ENCODE peak calls at places on chromosome 22, in six cellular contexts. F is mesenchymal stem cell, I is upper lobe of right lung, C is K562, D is A549, Q is foreskin keratinocyte. W is an unnamed sample.

GRCh38 chr22:31344369-31345330 is 1.5 kb downstream of the PATZ1 start:
- DNase-seq in Q (no peak), D (no peak), I (peak), F (peak), C (no peak), W (no peak)

GRCh38 chr22:17243524-17243923 is 24.3 kb upstream of the ADA2 start:
- DNase-seq in F (no peak), C (no peak), D (no peak), I (peak), Q (no peak), W (peak)

GRCh38 chr22:36934153-36934939 is 20.9 kb downstream of the CSF2RB start:
- DNase-seq in F (no peak), D (no peak), C (no peak), I (no peak), Q (no peak), W (no peak)

GRCh38 chr22:47837703-47838102 is 1075.3 kb downstream of the TBC1D22A start:
- DNase-seq in D (no peak), C (peak), I (no peak), Q (peak), F (no peak), W (no peak)

GRCh38 chr22:31377609-31378008 is 21.8 kb upstream of the DRG1 start:
- DNase-seq in C (no peak), D (no peak), I (no peak), Q (no peak), F (no peak), W (no peak)

GRCh38 chr22:50170453-50171318 is at the start of gene PANX2:
- DNase-seq in C (peak), Q (no peak), I (no peak), F (peak), D (no peak), W (no peak)

GRCh38 chr22:33925194-33925593 is 4.9 kb upstream of the LARGE1 start:
- DNase-seq in D (no peak), Q (no peak), I (no peak), F (no peak), C (no peak), W (no peak)

GRCh38 chr22:49515486-49515885 is 312.2 kb downstream of the BRD1 start:
- DNase-seq in Q (no peak), F (no peak), I (no peak), C (no peak), D (peak), W (no peak)

GRCh38 chr22:35312198-35313059 is 12.7 kb downstream of the TOM1 start:
- DNase-seq in C (no peak), Q (peak), D (no peak), F (no peak), I (peak), W (no peak)

GRCh38 chr22:44663256-44663999 is 38.6 kb upstream of the PRR5 start:
- DNase-seq in I (no peak), F (no peak), Q (no peak), C (no peak), D (no peak), W (no peak)

GRCh38 chr22:17164392-17165024 is 5.4 kb upstream of the HDHD5 start:
- DNase-seq in C (peak), D (peak), F (no peak), Q (no peak), I (no peak), W (no peak)

GRCh38 chr22:22075382-22076163 is 93.0 kb upstream of the TOP3B start:
- DNase-seq in C (no peak), Q (no peak), I (no peak), D (no peak), F (no peak), W (no peak)

GRCh38 chr22:36629320-36629719 is 74.2 kb downstream of the CACNG2 start:
- DNase-seq in C (no peak), F (no peak), I (no peak), D (no peak), Q (no peak), W (no peak)

GRCh38 chr22:49600891-49601431 is 226.7 kb downstream of the BRD1 start:
- DNase-seq in F (no peak), C (no peak), D (no peak), I (peak), Q (no peak), W (no peak)

GRCh38 chr22:27879923-27880322 is 39.1 kb downstream of the PITPNB start:
- DNase-seq in I (no peak), F (peak), C (peak), D (peak), Q (no peak), W (no peak)

GRCh38 chr22:27454807-27455450 is 346.6 kb downstream of the MN1 start:
- DNase-seq in I (no peak), Q (no peak), C (peak), D (no peak), F (no peak), W (no peak)

GRCh38 chr22:44325718-44326548 is 13.2 kb upstream of the SHISAL1 start:
- DNase-seq in I (no peak), D (no peak), F (no peak), Q (no peak), C (no peak), W (no peak)

GRCh38 chr22:27331526-27332281 is 469.9 kb downstream of the MN1 start:
- DNase-seq in I (peak), F (peak), Q (no peak), C (no peak), D (peak), W (no peak)

GRCh38 chr22:37193629-37194191 is 5.7 kb upstream of the C1QTNF6 start:
- DNase-seq in F (peak), I (no peak), Q (no peak), C (peak), D (no peak), W (no peak)

GRCh38 chr22:31229402-31230140 is 17.5 kb downstream of the LIMK2 start:
- DNase-seq in C (no peak), D (no peak), I (no peak), Q (no peak), F (peak), W (no peak)

GRCh38 chr22:32052259-32052658 is 9.2 kb downstream of the SLC5A1 start:
- DNase-seq in F (no peak), I (no peak), C (no peak), Q (no peak), D (no peak), W (no peak)

GRCh38 chr22:20444325-20444724 is 6.7 kb upstream of the SCARF2 start:
- DNase-seq in C (no peak), F (no peak), D (no peak), Q (no peak), I (no peak), W (no peak)

GRCh38 chr22:35452351-35452781 is 52.4 kb downstream of the MCM5 start:
- DNase-seq in Q (no peak), C (no peak), F (no peak), I (peak), D (no peak), W (peak)

DNA sequence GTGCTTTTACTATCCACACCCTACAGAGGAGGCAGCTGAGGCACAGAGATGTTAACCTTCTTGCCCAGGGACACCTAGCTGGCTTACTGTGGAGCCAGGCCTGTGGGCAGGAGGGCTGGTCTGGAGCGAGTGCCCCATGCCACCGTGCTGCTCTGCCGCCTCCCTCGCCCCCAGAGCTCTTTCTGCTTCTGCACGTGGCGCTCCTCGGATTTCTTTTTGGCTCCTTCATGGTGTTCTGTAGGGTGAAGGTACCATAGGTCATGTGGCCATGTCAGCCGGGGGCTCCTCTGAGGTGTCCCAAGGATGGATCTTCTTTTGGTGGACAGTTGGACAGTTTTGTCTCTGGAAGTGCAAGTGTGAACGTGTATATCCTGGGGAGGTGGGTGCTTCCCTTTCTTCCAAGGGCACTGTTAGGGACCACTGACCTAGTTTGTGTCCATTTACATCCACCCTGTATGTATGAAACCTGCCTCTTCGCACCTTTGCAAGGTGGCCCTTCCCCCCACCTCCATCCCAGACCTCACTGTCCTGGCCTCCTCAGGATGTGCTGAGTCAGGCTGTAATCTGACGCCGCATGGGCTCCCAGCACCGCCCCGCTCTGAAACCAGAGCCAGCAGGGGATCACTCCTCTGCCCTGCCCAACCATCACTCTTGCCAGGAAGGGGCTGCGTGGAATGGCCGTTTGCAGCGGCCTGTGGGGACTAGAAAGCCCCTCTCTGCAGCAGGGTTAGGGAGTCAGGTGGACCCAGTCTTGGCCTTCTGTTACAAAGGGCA is 31.7 kb downstream of the POLR3H start:
- DNase-seq in Q (peak), D (peak), F (peak), I (no peak), C (peak), W (no peak)
- H3K27ac ChIP-seq in Q (no peak), D (peak), F (peak), I (no peak), C (peak), W (no peak)

DNA sequence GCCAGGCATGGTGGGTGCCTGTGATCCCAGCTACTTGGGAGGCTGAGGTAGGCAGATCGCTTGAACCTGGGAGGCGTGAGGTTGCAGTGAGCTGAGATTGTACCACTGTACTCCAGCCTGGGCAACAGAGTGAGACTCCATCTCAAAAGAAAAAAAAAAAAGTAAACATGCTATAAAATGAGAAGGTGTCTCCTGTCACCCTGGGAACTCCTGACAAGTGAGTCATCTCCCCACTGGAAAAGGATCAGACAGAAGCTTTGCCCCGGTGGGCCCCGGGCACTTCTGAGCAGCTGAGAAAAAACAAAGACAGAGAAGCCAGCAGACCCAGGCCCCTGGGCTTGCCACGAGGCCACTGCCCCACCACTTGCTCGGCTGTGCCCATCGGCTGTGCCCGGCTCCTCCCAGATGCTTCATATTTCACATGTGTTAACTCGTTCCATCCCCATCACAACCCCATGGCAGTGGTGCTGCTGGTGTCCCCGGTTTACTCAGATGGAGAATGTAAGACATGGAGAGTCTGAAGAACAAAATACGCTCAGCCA is 22.3 kb downstream of the TTLL1 start:
- DNase-seq in D (no peak), F (peak), Q (peak), C (no peak), I (no peak), W (no peak)
- H3K27ac ChIP-seq in D (peak), F (peak), Q (peak), C (no peak), I (no peak), W (peak)

GRCh38 chr22:38282397-38282796 is 9.6 kb upstream of the TMEM184B start:
- DNase-seq in I (no peak), C (no peak), F (peak), Q (peak), D (no peak), W (no peak)

GRCh38 chr22:38289583-38290082 is 16.8 kb upstream of the TMEM184B start:
- DNase-seq in D (no peak), Q (no peak), F (no peak), I (peak), C (no peak), W (no peak)

GRCh38 chr22:38286915-38287669 is 14.3 kb upstream of the TMEM184B start:
- DNase-seq in I (no peak), C (no peak), Q (no peak), F (no peak), D (no peak), W (no peak)

GRCh38 chr22:38284042-38284402 is 11.2 kb upstream of the TMEM184B start:
- DNase-seq in F (peak), D (no peak), I (no peak), Q (no peak), C (no peak), W (no peak)

DNA sequence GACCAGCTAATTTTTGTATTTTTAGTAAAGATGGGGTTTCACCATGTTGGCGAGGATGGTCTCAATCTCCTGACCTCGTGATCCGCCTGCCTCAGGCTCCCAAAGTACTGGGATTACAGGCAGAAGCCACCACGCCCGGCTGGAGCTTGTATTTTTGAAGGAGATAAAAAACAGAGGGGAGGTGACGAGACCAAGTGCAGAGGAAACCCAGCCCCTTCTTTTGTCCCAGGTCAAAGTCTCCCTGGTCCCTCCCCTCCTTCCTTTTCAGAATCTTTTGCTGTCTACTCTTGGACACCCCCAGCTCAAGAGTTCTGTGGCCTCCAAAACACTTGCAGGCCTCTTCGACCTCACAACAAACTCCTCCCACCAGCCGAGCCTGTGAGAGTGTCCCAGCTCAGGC is 12.2 kb upstream of the TMEM184B start:
- DNase-seq in F (no peak), C (peak), Q (no peak), D (no peak), I (no peak), W (no peak)
- H3K27ac ChIP-seq in F (no peak), C (peak), Q (no peak), D (peak), I (peak), W (no peak)

GRCh38 chr22:42877597-42878340 is 20.7 kb upstream of the ARFGAP3 start:
- DNase-seq in Q (no peak), I (peak), F (no peak), C (no peak), D (no peak), W (no peak)
- H3K27ac ChIP-seq in Q (no peak), I (peak), F (no peak), C (no peak), D (no peak), W (no peak)

GRCh38 chr22:29343313-29343805 is 27.9 kb upstream of the RASL10A start:
- DNase-seq in F (no peak), I (peak), C (no peak), Q (peak), D (no peak), W (peak)
- H3K27ac ChIP-seq in F (peak), I (no peak), C (no peak), Q (no peak), D (no peak), W (peak)

GRCh38 chr22:23179381-23180294 is 671 bp upstream of the BCR start:
- DNase-seq in I (no peak), C (no peak), F (no peak), Q (no peak), D (no peak), W (no peak)
- H3K27ac ChIP-seq in I (peak), C (peak), F (no peak), Q (no peak), D (peak), W (peak)

DNA sequence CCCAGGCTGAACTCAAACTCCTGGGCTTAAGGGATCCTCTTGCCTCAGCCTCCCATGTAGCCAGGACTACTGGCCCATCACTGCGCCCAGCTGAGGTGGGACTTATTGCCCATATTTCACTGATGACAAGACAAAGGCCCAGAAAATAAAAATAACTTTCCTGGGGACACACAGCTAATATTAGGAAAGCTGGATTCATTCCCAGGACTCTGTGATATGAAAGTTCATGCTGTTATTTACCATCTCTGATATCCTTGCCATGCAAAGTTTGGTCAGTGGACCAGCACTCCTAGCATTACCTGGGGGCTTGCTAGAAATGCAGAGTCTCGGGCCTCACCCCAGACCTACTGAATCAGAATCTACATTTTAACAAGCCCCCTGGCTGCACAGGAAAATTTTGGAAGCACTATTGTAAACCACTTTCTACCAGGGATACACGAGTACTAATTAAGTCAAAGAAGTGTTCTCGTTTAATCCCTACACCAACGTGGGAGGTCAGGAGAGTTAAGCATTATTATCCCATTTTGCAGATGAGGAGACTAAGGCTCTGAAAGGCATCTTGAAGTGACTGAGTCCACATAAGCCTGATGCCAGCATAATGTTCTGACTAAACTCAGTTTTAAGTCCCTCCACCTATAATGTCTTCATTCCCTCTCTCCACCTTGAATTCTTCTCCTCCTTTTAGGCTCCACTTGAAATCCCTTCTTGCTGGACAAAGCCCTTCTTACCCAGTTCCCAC is 2.5 kb upstream of the FAM83F start:
- DNase-seq in I (no peak), Q (no peak), D (no peak), F (no peak), C (no peak), W (no peak)
- H3K27ac ChIP-seq in I (no peak), Q (no peak), D (no peak), F (no peak), C (no peak), W (no peak)

DNA sequence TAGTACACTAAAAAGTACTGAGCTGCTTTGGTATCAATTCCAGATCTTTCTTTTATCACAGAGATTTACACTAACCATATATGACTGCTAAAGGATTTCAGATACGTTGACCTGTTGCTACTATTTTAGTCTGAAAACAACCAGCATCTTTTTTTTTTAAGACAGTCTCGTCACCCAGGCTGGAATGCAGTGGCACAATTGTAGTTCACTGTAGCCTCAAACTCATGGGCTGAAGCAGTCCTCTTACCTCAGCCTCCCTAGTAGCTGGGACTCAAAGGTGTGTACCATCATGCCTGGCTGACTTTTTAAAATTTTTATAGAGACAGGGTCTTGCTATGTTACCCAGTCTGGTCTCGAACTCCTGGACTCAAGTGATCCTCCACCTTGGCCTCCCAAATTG is 24.2 kb upstream of the L3MBTL2 start:
- DNase-seq in D (no peak), C (no peak), Q (no peak), I (no peak), F (no peak), W (no peak)
- H3K27ac ChIP-seq in D (no peak), C (no peak), Q (no peak), I (no peak), F (no peak), W (peak)

GRCh38 chr22:46349238-46349637 is 13.7 kb downstream of the TRMU start:
- DNase-seq in I (no peak), Q (no peak), D (no peak), C (no peak), F (no peak), W (no peak)

GRCh38 chr22:46351131-46351735 is 15.7 kb downstream of the TRMU start:
- DNase-seq in Q (no peak), I (no peak), C (no peak), D (no peak), F (no peak), W (no peak)

GRCh38 chr22:46350646-46351045 is 15.1 kb downstream of the TRMU start:
- DNase-seq in I (no peak), D (no peak), Q (no peak), F (no peak), C (no peak), W (no peak)

GRCh38 chr22:46349681-46350080 is 14.2 kb downstream of the TRMU start:
- DNase-seq in C (no peak), D (no peak), I (no peak), F (no peak), Q (no peak), W (no peak)

DNA sequence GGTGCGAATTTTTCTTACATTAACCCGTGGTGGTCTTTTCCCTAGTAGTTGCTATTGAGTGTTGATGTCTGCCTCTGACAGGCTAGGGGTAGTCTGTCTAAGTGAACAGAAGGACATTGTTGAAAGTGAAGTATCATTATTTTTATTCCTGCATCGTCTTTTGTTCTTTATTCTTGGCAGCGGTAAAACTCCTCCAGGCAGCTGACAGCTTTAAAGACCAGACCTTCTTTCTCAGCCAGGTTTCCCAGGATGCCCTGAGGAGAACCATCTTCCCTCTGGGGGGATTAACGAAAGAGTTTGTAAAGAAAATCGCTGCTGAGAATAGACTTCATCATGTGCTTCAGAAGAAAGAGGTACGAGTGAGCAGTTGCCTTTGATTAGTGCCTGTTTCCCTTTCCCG is 14.6 kb downstream of the TRMU start:
- DNase-seq in Q (no peak), D (no peak), C (no peak), F (no peak), I (no peak), W (no peak)
- H3K27ac ChIP-seq in Q (no peak), D (no peak), C (no peak), F (no peak), I (no peak), W (no peak)

GRCh38 chr22:25942989-25943411 is 201.0 kb downstream of the MYO18B start:
- DNase-seq in Q (no peak), C (no peak), D (no peak), I (no peak), F (no peak), W (no peak)
- H3K27ac ChIP-seq in Q (no peak), C (no peak), D (no peak), I (no peak), F (no peak), W (no peak)

W was measured in epithelial cell of prostate.